ENCODE peak calls at places on chromosome 1, in five cellular contexts. D is caudate nucleus, Q is RWPE1, E is amniotic epithelial cell, M is substantia nigra. J is an unnamed sample.

GRCh38 chr1:18936814-18937481 is 19.5 kb downstream of the IFFO2 start:
- DNase-seq in M (no peak), D (no peak), Q (no peak), E (no peak), J (no peak)

GRCh38 chr1:1116701-1117468 is 996 bp upstream of the C1orf159 start:
- DNase-seq in Q (peak; percentile 18), D (no peak), M (no peak), E (no peak), J (no peak)

GRCh38 chr1:236345728-236346127 is 48.4 kb upstream of the EDARADD start:
- DNase-seq in E (no peak), M (no peak), D (no peak), Q (no peak), J (no peak)

GRCh38 chr1:2921970-2922686 is 99.1 kb upstream of the ACTRT2 start:
- DNase-seq in D (no peak), Q (no peak), E (no peak), M (no peak), J (no peak)

GRCh38 chr1:208238710-208239517 is 5.3 kb downstream of the PLXNA2 start:
- DNase-seq in Q (peak; percentile 83), M (no peak), E (peak; percentile 54), D (no peak), J (no peak)

GRCh38 chr1:43237131-43237530 is 32.7 kb upstream of the TMEM125 start:
- DNase-seq in E (peak; percentile 10), M (no peak), D (no peak), Q (no peak), J (no peak)

GRCh38 chr1:40981702-40982448 is 2.4 kb downstream of the CTPS1 start:
- DNase-seq in D (no peak), M (no peak), Q (no peak), E (no peak), J (no peak)

GRCh38 chr1:105872761-105873286 is 1183.7 kb upstream of the PRMT6 start:
- DNase-seq in E (no peak), D (no peak), Q (no peak), M (no peak), J (no peak)

GRCh38 chr1:58628987-58629598 is 52.0 kb upstream of the TACSTD2 start:
- DNase-seq in D (no peak), M (no peak), E (peak; percentile 58), Q (no peak), J (no peak)

GRCh38 chr1:202165267-202165941 is 5.0 kb upstream of the PTPN7 start:
- DNase-seq in D (peak; percentile 50), Q (no peak), M (no peak), E (peak; percentile 32), J (no peak)